ENCODE peak calls at places on chromosomes 2 and 18, in eight cellular contexts. B, U, M, O, J, N, I and V are unnamed samples.
A peak's percentile ranks its signal among the peaks of the same experiment; 100 is the strongest.

GRCh38 chr2:127080941-127081769 is 25.8 kb downstream of the BIN1 start:
- DNase-seq in B (no peak), U (no peak), M (no peak), O (peak; percentile 19), J (peak; percentile 96), N (peak; percentile 36), I (peak; percentile 94), V (no peak)

GRCh38 chr2:235433860-235434259 is 60.0 kb upstream of the AGAP1 start:
- DNase-seq in B (no peak), U (no peak), M (peak; percentile 15), O (no peak), J (no peak), N (peak; percentile 24), I (no peak), V (peak; percentile 26)

GRCh38 chr2:236656166-236656565 is 86.5 kb downstream of the ACKR3 start:
- DNase-seq in B (no peak), U (no peak), M (no peak), O (no peak), J (no peak), N (no peak), I (no peak), V (no peak)

GRCh38 chr2:165791811-165792454 is 2.1 kb downstream of the GALNT3 start:
- DNase-seq in B (peak; percentile 25), U (no peak), M (peak; percentile 45), O (no peak), J (no peak), N (peak; percentile 82), I (no peak), V (no peak)

GRCh38 chr2:48423376-48423775 is 106.6 kb upstream of the STON1 start:
- DNase-seq in B (peak; percentile 53), U (no peak), M (peak; percentile 93), O (no peak), J (no peak), N (peak; percentile 85), I (no peak), V (no peak)

GRCh38 chr2:233773854-233774253 is 4.3 kb upstream of the MROH2A start:
- DNase-seq in B (no peak), U (no peak), M (no peak), O (no peak), J (no peak), N (no peak), I (no peak), V (no peak)

GRCh38 chr2:142716463-142717242 is 160.8 kb upstream of the KYNU start:
- DNase-seq in B (no peak), U (peak; percentile 73), M (peak; percentile 67), O (no peak), J (no peak), N (peak; percentile 81), I (no peak), V (no peak)

GRCh38 chr2:39942970-39943369 is 163.9 kb upstream of the THUMPD2 start:
- DNase-seq in B (no peak), U (no peak), M (peak; percentile 33), O (no peak), J (no peak), N (peak; percentile 83), I (no peak), V (no peak)

GRCh38 chr2:33242845-33243244 is 233.6 kb upstream of the RASGRP3 start:
- DNase-seq in B (peak; percentile 7), U (no peak), M (peak; percentile 90), O (no peak), J (no peak), N (peak; percentile 93), I (no peak), V (no peak)

GRCh38 chr2:233202531-233202944 is 48.9 kb upstream of the ATG16L1 start:
- DNase-seq in B (no peak), U (no peak), M (no peak), O (peak; percentile 36), J (no peak), N (no peak), I (no peak), V (no peak)

GRCh38 chr2:9836517-9836916 is 6.8 kb upstream of the TAF1B start:
- DNase-seq in B (no peak), U (no peak), M (no peak), O (no peak), J (no peak), N (no peak), I (no peak), V (no peak)

GRCh38 chr2:11967946-11968465 is 221.6 kb downstream of the LPIN1 start:
- DNase-seq in B (no peak), U (peak; percentile 5), M (peak; percentile 22), O (no peak), J (peak; percentile 78), N (peak; percentile 86), I (no peak), V (no peak)

GRCh38 chr18:79259218-79259617 is 136.5 kb upstream of the NFATC1 start:
- DNase-seq in B (no peak), U (no peak), M (no peak), O (no peak), J (no peak), N (no peak), I (no peak), V (no peak)

GRCh38 chr2:46073540-46074018 is 223.6 kb upstream of the EPAS1 start:
- DNase-seq in B (peak; percentile 96), U (no peak), M (peak; percentile 97), O (no peak), J (no peak), N (peak; percentile 99), I (no peak), V (no peak)

GRCh38 chr2:30653847-30654246 is 153.4 kb downstream of the CAPN13 start:
- DNase-seq in B (no peak), U (no peak), M (peak; percentile 78), O (no peak), J (no peak), N (peak; percentile 82), I (no peak), V (no peak)

DNA sequence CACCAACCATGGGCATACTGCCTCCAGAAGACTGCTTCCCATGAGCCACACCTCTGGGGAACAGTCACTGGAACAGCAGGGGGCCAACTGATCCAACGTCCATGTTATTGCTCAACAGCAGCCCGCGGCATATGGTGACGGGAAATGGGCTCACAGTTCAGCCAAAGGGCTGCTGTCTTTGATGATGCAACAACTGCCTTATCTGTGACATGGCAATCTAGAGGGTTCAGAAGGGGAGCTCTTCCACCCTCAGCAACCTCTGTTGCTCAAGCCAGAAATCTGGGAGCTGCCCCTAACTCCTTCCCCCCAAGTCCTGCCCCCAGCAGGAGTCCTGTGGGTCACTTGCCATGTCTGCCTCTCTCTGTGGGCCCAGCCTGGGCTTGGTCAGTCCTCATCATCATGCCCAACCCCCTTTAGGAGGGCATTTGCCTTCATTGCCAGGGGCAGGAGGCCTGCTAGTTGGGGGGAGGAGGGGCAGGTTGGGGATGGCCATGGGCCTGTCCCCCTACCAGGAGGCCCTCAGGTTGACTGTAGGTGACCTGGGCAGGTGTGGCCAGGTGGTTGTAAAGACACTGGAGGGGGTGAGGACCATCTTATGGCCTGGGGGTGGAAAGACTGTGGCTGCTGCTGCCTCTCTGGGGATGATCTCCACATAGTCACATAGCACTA is 212.9 kb downstream of the CYP26B1 start:
- DNase-seq in B (no peak), U (no peak), M (no peak), O (no peak), J (no peak), N (peak; percentile 46), I (peak; percentile 37), V (no peak)
- H3K27ac ChIP-seq in B (no peak overlapping the region), U (no peak overlapping the region), M (no peak overlapping the region), O (no peak overlapping the region), J (no peak overlapping the region), N (peak overlapping the region; percentile 8), I (no peak overlapping the region), V (no peak overlapping the region)

GRCh38 chr2:121489284-121489683 is 41.4 kb upstream of the RNU4ATAC start:
- DNase-seq in B (no peak), U (no peak), M (peak; percentile 68), O (no peak), J (no peak), N (no peak), I (no peak), V (no peak)
- H3K27ac ChIP-seq in B (no peak overlapping the region), U (no peak overlapping the region), M (no peak overlapping the region), O (no peak overlapping the region), J (no peak overlapping the region), N (no peak overlapping the region), I (no peak overlapping the region), V (no peak overlapping the region)

GRCh38 chr18:49690307-49690706 is 123.0 kb downstream of the ACAA2 start:
- DNase-seq in B (peak; percentile 80), U (no peak), M (peak; percentile 97), O (no peak), J (no peak), N (peak; percentile 98), I (no peak), V (no peak)
- H3K27ac ChIP-seq in B (peak overlapping the region; percentile 74), U (no peak overlapping the region), M (no peak overlapping the region), O (no peak overlapping the region), J (no peak overlapping the region), N (peak overlapping the region; percentile 26), I (no peak overlapping the region), V (no peak overlapping the region)

GRCh38 chr2:201058914-201059313 is 12.6 kb downstream of the HYCC2 start:
- DNase-seq in B (no peak), U (no peak), M (no peak), O (no peak), J (no peak), N (no peak), I (no peak), V (no peak)
- H3K27ac ChIP-seq in B (no peak overlapping the region), U (no peak overlapping the region), M (no peak overlapping the region), O (no peak overlapping the region), J (no peak overlapping the region), N (no peak overlapping the region), I (no peak overlapping the region), V (no peak overlapping the region)

GRCh38 chr18:7307018-7307417 is 76.1 kb downstream of the LRRC30 start:
- DNase-seq in B (no peak), U (no peak), M (no peak), O (no peak), J (no peak), N (no peak), I (no peak), V (no peak)
- H3K27ac ChIP-seq in B (no peak overlapping the region), U (no peak overlapping the region), M (no peak overlapping the region), O (no peak overlapping the region), J (no peak overlapping the region), N (no peak overlapping the region), I (no peak overlapping the region), V (no peak overlapping the region)

DNA sequence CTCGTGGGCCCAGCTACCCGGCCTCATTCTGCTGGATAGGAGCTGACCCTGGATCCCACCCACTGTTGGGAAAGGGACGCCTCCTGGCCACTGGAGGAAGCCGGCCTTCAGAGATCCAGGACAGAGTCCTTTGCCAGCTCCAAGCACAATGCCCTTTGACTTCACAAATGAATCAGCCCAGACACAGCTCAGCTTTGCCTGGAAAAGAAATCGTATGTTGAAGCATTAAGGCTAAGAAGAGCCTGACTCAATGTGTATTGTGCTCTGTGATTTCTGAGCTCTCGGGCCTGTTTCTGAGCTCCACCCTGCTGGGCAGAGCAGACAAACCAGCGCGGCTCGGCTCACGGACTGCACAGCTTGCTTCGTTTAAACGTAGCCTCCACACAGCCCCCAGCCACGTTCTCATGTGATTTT is 162.9 kb upstream of the APCDD1 start:
- DNase-seq in B (no peak), U (peak; percentile 20), M (peak; percentile 28), O (no peak), J (peak; percentile 77), N (no peak), I (no peak), V (no peak)
- H3K27ac ChIP-seq in B (no peak overlapping the region), U (no peak overlapping the region), M (no peak overlapping the region), O (no peak overlapping the region), J (no peak overlapping the region), N (no peak overlapping the region), I (no peak overlapping the region), V (peak overlapping the region; percentile 23)

DNA sequence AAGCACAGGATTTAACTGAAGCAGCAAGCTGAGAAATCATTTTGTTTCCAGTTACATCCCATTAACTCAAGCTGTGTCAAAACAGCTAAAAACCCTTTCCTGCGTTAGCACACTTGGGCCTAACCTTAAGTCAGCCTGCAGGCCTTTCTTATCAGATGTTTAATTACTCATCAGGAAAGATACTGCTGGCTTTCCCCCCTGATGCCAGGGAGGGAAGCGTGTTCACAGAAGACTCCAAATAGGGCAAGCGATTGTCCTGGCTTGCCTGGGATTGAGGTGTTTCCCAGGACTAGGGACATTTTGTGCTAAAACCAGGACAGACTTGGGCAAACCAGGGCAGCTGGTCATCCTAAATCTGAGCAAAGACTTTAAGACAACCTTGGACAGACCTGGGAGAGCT is 101.0 kb downstream of the SPRED2 start:
- DNase-seq in B (no peak), U (peak; percentile 26), M (peak; percentile 19), O (no peak), J (no peak), N (peak; percentile 53), I (no peak), V (no peak)
- H3K27ac ChIP-seq in B (no peak overlapping the region), U (peak overlapping the region; percentile 77), M (no peak overlapping the region), O (no peak overlapping the region), J (no peak overlapping the region), N (no peak overlapping the region), I (no peak overlapping the region), V (no peak overlapping the region)